ENCODE peak calls at places on chromosomes 1 and 21, in seven cellular contexts. A, C, S, V, Y, O and M are unnamed samples.

GRCh38 chr1:26418865-26419349 is 8.3 kb downstream of the LIN28A start:
- DNase-seq in A (no peak), C (no peak), S (no peak), V (no peak), Y (no peak), O (no peak), M (no peak)

GRCh38 chr1:185015598-185015997 is 29.8 kb upstream of the RNF2 start:
- DNase-seq in A (no peak), C (no peak), S (no peak), V (no peak), Y (no peak), O (no peak), M (no peak)

GRCh38 chr1:42935313-42935624 is 23.4 kb downstream of the SLC2A1 start:
- DNase-seq in A (peak), C (peak), S (peak), V (no peak), Y (no peak), O (peak), M (peak)

GRCh38 chr1:19468397-19468956 is 16.9 kb downstream of the CAPZB start:
- DNase-seq in A (no peak), C (peak), S (peak), V (no peak), Y (no peak), O (peak), M (no peak)

GRCh38 chr1:226320930-226321329 is 12.0 kb upstream of the LIN9 start:
- DNase-seq in A (no peak), C (no peak), S (no peak), V (no peak), Y (no peak), O (no peak), M (peak)

GRCh38 chr21:42049578-42050430 is 21.3 kb upstream of the UMODL1 start:
- DNase-seq in A (no peak), C (no peak), S (no peak), V (no peak), Y (no peak), O (no peak), M (no peak)

GRCh38 chr1:55212349-55213028 is 2.7 kb downstream of the USP24 start:
- DNase-seq in A (no peak), C (no peak), S (no peak), V (no peak), Y (no peak), O (no peak), M (no peak)

GRCh38 chr1:228122921-228123441 is 13.9 kb upstream of the MRPL55 start:
- DNase-seq in A (no peak), C (no peak), S (no peak), V (no peak), Y (no peak), O (no peak), M (no peak)

GRCh38 chr1:25668931-25669573 is 52.5 kb downstream of the MAN1C1 start:
- DNase-seq in A (no peak), C (no peak), S (no peak), V (no peak), Y (no peak), O (no peak), M (no peak)

GRCh38 chr21:39048064-39048463 is 135.2 kb downstream of the PSMG1 start:
- DNase-seq in A (no peak), C (peak), S (no peak), V (no peak), Y (no peak), O (no peak), M (no peak)

GRCh38 chr1:153945795-153946621 is 510 bp downstream of the DENND4B start:
- DNase-seq in A (peak), C (peak), S (peak), V (peak), Y (no peak), O (peak), M (peak)

GRCh38 chr1:39620659-39621165 is 18.7 kb downstream of the HEYL start:
- DNase-seq in A (no peak), C (no peak), S (no peak), V (no peak), Y (no peak), O (no peak), M (no peak)

GRCh38 chr1:1080122-1080753 is 6.1 kb upstream of the RNF223 start:
- DNase-seq in A (peak), C (peak), S (peak), V (peak), Y (peak), O (peak), M (peak)

GRCh38 chr1:3037281-3038040 is 16.2 kb downstream of the ACTRT2 start:
- DNase-seq in A (no peak), C (no peak), S (no peak), V (no peak), Y (no peak), O (no peak), M (peak)

DNA sequence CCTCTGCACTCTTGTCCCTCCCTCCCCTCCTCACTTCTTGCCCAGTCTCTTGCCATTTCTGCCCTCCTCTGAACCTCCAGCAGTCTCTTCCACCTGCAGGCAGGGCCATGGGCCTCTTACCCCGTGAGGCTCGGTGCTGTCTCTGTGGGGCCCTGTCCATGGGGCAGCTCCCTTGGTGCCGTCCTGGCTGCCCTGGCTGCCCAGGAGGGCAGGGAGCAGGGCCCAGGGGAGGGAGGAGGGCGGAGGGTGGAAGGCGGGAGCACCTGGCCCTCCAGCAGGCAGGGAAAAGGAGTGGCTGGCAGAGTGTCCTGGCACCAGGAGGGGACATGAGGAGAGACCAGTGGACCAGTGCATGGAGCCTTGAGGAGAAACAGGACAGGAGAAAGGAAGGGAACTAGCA is at the start of gene RORC:
- DNase-seq in A (no peak), C (peak), S (peak), V (no peak), Y (no peak), O (peak), M (peak)
- TF ChIP-seq POLR2A in A (no peak), C (peak), S (no peak), V (no peak), Y (no peak), O (peak), M (no peak)

DNA sequence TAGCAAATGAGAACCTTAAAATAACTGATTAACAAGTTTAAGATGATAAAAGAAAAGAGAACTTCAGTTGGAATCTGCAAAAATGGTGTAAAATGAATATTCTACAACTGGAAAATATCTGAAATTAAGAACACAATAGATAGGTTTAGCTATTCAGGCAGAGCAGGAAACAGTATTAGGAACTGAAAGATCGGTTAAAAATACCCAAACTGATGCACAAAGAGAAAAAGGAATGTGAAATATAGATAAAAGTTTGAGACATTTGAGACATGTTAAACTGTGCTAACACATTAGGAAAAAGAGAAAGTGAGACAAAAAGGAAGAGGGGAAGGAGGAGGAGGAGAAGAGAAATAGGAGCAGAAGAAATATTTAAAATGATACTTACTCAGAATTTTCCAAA is 12.1 kb downstream of the CD55 start:
- DNase-seq in A (no peak), C (no peak), S (no peak), V (no peak), Y (no peak), O (no peak), M (no peak)
- TF ChIP-seq POLR2A in A (no peak), C (no peak), S (no peak), V (no peak), Y (no peak), O (no peak), M (no peak)

GRCh38 chr1:44609412-44609767 is 64.9 kb downstream of the TMEM53 start:
- DNase-seq in A (peak), C (peak), S (peak), V (no peak), Y (peak), O (peak), M (peak)
- TF ChIP-seq POLR2A in A (no peak), C (no peak), S (no peak), V (no peak), Y (no peak), O (no peak), M (no peak)

GRCh38 chr21:29297483-29298347 is 1.0 kb upstream of the BACH1 start:
- DNase-seq in A (peak), C (peak), S (no peak), V (no peak), Y (no peak), O (no peak), M (no peak)

GRCh38 chr21:29298348-29299045 is at the start of gene BACH1:
- DNase-seq in A (peak), C (peak), S (peak), V (peak), Y (peak), O (peak), M (peak)

GRCh38 chr21:29299906-29300546 is 1.3 kb downstream of the BACH1 start:
- DNase-seq in A (peak), C (peak), S (peak), V (peak), Y (peak), O (peak), M (peak)

GRCh38 chr21:29300547-29301138 is 1.9 kb downstream of the BACH1 start:
- DNase-seq in A (no peak), C (no peak), S (no peak), V (peak), Y (no peak), O (no peak), M (no peak)

GRCh38 chr21:29299046-29299905 is 554 bp downstream of the BACH1 start:
- DNase-seq in A (peak), C (peak), S (peak), V (peak), Y (no peak), O (peak), M (peak)
- TF ChIP-seq POLR2A in A (no peak), C (no peak), S (no peak), V (peak), Y (no peak), O (no peak), M (no peak)

GRCh38 chr1:32702599-32703478 is at the start of gene SYNC:
- DNase-seq in A (peak), C (peak), S (peak), V (peak), Y (no peak), O (peak), M (peak)
- TF ChIP-seq POLR2A in A (no peak), C (peak), S (no peak), V (no peak), Y (no peak), O (no peak), M (no peak)

DNA sequence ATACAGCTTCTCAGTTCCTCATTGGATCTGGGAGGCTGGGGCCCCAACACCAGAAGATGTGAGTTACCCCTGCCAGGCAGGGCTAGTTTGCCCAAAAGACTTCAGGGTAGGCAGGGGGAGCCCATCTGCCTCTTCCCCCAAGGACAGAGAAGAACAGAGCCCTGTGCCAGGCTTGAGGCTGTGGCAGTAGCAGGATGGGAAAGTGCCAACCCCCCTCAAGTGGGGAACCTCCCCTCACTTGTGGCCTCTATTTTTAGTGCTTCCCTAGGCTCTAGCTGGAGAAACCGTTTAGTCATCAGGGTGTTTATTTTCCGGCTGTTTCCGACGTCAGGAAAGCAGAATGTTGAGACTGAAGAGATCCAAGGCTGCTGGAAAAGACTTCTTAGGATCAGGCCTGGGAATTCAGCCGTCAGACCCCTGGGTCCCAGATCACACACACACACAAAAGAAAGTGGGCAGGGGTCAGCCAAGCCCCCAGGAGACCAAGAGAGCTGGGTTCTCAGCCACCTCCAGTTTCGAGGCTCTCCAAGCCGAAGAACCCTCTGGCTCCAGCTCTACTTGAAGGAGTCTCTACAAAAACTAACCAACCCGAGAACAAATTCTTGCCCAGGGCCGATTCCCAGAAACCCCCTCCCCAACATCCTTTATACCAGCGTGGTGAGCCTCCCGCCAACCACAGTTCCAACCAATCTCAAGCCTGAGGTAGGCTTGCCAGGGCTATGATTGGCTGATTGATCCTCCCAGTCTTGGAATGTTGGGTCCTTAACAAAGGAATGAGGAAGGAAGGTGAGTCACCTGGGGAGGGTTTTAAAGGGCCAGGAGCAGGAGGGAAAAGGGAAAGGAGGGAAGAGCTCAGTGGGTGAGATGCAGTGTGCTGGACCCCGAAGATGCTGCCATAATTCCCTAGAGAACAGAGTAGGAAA is 2.4 kb upstream of the MEF2D start:
- DNase-seq in A (peak), C (peak), S (peak), V (no peak), Y (peak), O (peak), M (peak)
- TF ChIP-seq POLR2A in A (peak), C (peak), S (no peak), V (no peak), Y (no peak), O (peak), M (no peak)

DNA sequence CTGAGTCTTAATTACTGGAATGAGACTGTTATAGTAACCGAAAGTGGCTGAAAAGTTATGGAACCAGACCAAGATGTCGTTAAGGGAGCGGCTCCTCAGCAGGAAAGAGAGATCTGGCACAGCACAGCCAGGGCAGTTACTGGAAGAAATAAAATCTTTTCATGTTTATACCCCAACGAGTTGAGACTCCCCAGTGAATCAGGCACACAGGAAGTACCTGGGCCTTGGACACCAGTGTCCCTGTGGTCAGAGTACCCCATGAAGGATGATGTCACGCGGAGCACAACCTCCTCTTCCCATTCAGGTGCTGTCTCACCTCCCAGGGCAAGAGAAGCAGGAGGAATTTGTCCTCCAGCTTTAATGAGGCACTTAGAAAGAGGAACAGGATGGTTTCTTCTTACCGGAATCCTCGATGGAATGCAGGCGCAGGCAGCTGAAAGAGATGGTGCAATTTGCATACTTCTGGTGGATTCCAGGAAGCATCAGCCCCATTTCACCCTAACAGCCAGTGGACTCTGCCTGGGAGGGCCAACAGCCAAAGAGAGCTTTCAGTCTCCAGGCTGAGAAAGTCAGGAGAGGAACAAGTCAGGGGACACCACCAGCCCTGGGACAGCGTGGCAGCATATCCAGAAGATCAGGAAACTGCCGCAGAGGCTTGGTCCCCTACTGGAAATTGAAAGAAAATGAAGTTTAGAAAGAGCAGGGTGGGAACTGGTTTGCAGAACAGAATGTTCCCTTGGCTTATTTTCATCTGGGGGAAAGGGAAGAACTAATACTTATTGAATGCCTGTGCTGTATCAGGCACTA is 35.9 kb upstream of the CTTNBP2NL start:
- DNase-seq in A (peak), C (peak), S (peak), V (no peak), Y (no peak), O (peak), M (peak)
- TF ChIP-seq POLR2A in A (peak), C (peak), S (no peak), V (no peak), Y (no peak), O (no peak), M (no peak)